ENCODE peak calls at places on chromosomes 4 and X, in nine cellular contexts. B is astrocyte of the spinal cord, E is islet precursor cell, O is ecto neural progenitor cell, F is NCI-H526 treated with DMSO at 0.1 percent for 48 hours, U is foreskin fibroblast, V is epithelial cell of esophagus, G is SIG-M5, L is NCI-H226. N is an unnamed sample.

GRCh38 chrX:150833454-150834056 is 64.9 kb downstream of the CD99L2 start:
- DNase-seq in B (no peak), E (no peak), O (no peak), F (no peak), U (no peak), V (no peak), G (no peak), L (no peak), N (no peak)

GRCh38 chr4:53866055-53866454 is 198.3 kb downstream of the CHIC2 start:
- DNase-seq in B (no peak), E (no peak), O (no peak), F (no peak), U (no peak), V (peak), G (no peak), L (no peak), N (no peak)

GRCh38 chr4:171130126-171130801 is 682.9 kb upstream of the GALNTL6 start:
- DNase-seq in B (no peak), E (no peak), O (no peak), F (no peak), U (no peak), V (no peak), G (no peak), L (no peak), N (no peak)

GRCh38 chrX:68685722-68686683 is 38.5 kb downstream of the STARD8 start:
- DNase-seq in B (peak), E (peak), O (peak), F (no peak), U (no peak), V (peak), G (no peak), L (no peak), N (no peak)

GRCh38 chr4:86960557-86960959 is 25.7 kb downstream of the AFF1 start:
- DNase-seq in B (no peak), E (no peak), O (no peak), F (no peak), U (peak), V (no peak), G (no peak), L (no peak), N (no peak)

GRCh38 chrX:74550295-74550802 is 64.1 kb downstream of the RLIM start:
- DNase-seq in B (peak), E (peak), O (peak), F (peak), U (peak), V (peak), G (no peak), L (peak), N (peak)

GRCh38 chrX:41045960-41046567 is 39.2 kb upstream of the USP9X start:
- DNase-seq in B (no peak), E (peak), O (peak), F (no peak), U (no peak), V (no peak), G (no peak), L (no peak), N (no peak)

GRCh38 chr4:123750044-123750443 is 353.4 kb downstream of the SPRY1 start:
- DNase-seq in B (peak), E (peak), O (peak), F (peak), U (no peak), V (no peak), G (no peak), L (no peak), N (no peak)

GRCh38 chr4:6425336-6425735 is 47.1 kb downstream of the PPP2R2C start:
- DNase-seq in B (no peak), E (no peak), O (no peak), F (no peak), U (no peak), V (no peak), G (no peak), L (no peak), N (no peak)

GRCh38 chrX:134764202-134764785 is 106.0 kb upstream of the PLAC1 start:
- DNase-seq in B (peak), E (no peak), O (no peak), F (peak), U (no peak), V (peak), G (no peak), L (peak), N (peak)

GRCh38 chrX:33434256-33435092 is 223.1 kb upstream of the DMD start:
- DNase-seq in B (peak), E (peak), O (peak), F (peak), U (peak), V (peak), G (no peak), L (no peak), N (peak)

GRCh38 chrX:54482839-54483593 is 13.0 kb downstream of the FGD1 start:
- DNase-seq in B (no peak), E (peak), O (no peak), F (peak), U (no peak), V (no peak), G (no peak), L (no peak), N (no peak)

GRCh38 chrX:25531096-25531495 is 515.3 kb upstream of the ARX start:
- DNase-seq in B (peak), E (no peak), O (no peak), F (no peak), U (peak), V (peak), G (no peak), L (no peak), N (no peak)

GRCh38 chrX:51507551-51507950 is 11.2 kb upstream of the NUDT11 start:
- DNase-seq in B (no peak), E (no peak), O (no peak), F (no peak), U (no peak), V (peak), G (no peak), L (no peak), N (no peak)

GRCh38 chr4:78764498-78764961 is 11.6 kb upstream of the BMP2K start:
- DNase-seq in B (no peak), E (no peak), O (no peak), F (no peak), U (peak), V (peak), G (no peak), L (peak), N (peak)

GRCh38 chr4:81472249-81473085 is 760 bp upstream of the RASGEF1B start:
- DNase-seq in B (peak), E (peak), O (no peak), F (peak), U (peak), V (no peak), G (no peak), L (peak), N (peak)

N was measured in foreskin keratinocyte.